ENCODE peak calls at places on chromosomes 7 and 10, in eight cellular contexts. C is HTR-8/SVneo, F is SW480, T is GM12864, V is H9, P is GM13976, Y is NCI-H774, X is GM19239. S is an unnamed sample.

GRCh38 chr10:11403116-11403515 is 208.3 kb downstream of the USP6NL start:
- DNase-seq in F (no peak), Y (no peak), X (no peak), P (no peak), C (no peak), V (no peak), T (no peak), S (no peak)

GRCh38 chr10:103895458-103896186 is 22.4 kb downstream of the STN1 start:
- DNase-seq in Y (no peak), X (no peak), C (no peak), V (no peak), F (peak; percentile 41), P (no peak), T (no peak), S (no peak)

GRCh38 chr7:43879477-43879876 is 10.2 kb upstream of the MRPS24 start:
- DNase-seq in X (no peak), T (no peak), Y (no peak), C (no peak), V (no peak), F (no peak), P (no peak), S (no peak)

GRCh38 chr10:35641430-35642015 is 573 bp downstream of the FZD8 start:
- DNase-seq in T (no peak), Y (no peak), F (peak; percentile 27), V (peak; percentile 32), X (peak; percentile 39), C (peak; percentile 28), P (peak; percentile 59), S (no peak)

GRCh38 chr7:41472427-41473125 is 230.3 kb downstream of the INHBA start:
- DNase-seq in C (no peak), V (no peak), Y (no peak), P (no peak), F (no peak), T (no peak), X (no peak), S (no peak)

GRCh38 chr7:36360244-36360643 is 29.4 kb upstream of the ANLN start:
- DNase-seq in T (no peak), P (no peak), F (no peak), C (no peak), X (no peak), Y (no peak), V (peak; percentile 32), S (no peak)

GRCh38 chr7:157250605-157251228 is 86.1 kb upstream of the DNAJB6 start:
- DNase-seq in X (peak; percentile 25), F (peak; percentile 54), T (peak; percentile 36), C (peak; percentile 53), V (peak; percentile 73), P (peak; percentile 64), Y (peak; percentile 43), S (no peak)

GRCh38 chr10:15775513-15775912 is 55.8 kb upstream of the ITGA8 start:
- DNase-seq in X (no peak), C (no peak), V (no peak), Y (no peak), T (no peak), P (no peak), F (no peak), S (no peak)

GRCh38 chr10:86648706-86649426 is 5.5 kb upstream of the OPN4 start:
- DNase-seq in T (no peak), X (no peak), C (peak; percentile 82), V (no peak), F (no peak), Y (no peak), P (no peak), S (peak; percentile 28)

GRCh38 chr10:77041636-77042258 is 595.9 kb downstream of the KCNMA1 start:
- DNase-seq in P (no peak), C (no peak), Y (no peak), X (no peak), F (no peak), V (no peak), T (no peak), S (no peak)

GRCh38 chr10:88273567-88273966 is 309.6 kb downstream of the RNLS start:
- DNase-seq in T (no peak), X (no peak), P (no peak), V (no peak), C (no peak), Y (no peak), F (no peak), S (no peak)

GRCh38 chr10:35398355-35398754 is 62.0 kb downstream of the CCNY start:
- DNase-seq in T (no peak), F (no peak), C (no peak), P (no peak), V (no peak), X (no peak), Y (no peak), S (no peak)

GRCh38 chr10:112210672-112211071 is 27.1 kb upstream of the GPAM start:
- DNase-seq in Y (no peak), P (no peak), C (no peak), V (no peak), F (no peak), X (no peak), T (no peak), S (no peak)

GRCh38 chr7:116540743-116541142 is 15.9 kb downstream of the CAV1 start:
- DNase-seq in P (no peak), T (no peak), Y (no peak), C (no peak), F (no peak), X (no peak), V (no peak), S (no peak)

GRCh38 chr10:75263806-75264205 is 28.0 kb upstream of the COMTD1 start:
- DNase-seq in Y (no peak), F (no peak), C (no peak), T (no peak), P (no peak), X (no peak), V (no peak), S (no peak)

GRCh38 chr10:89043052-89043451 is 52.5 kb downstream of the FAS start:
- DNase-seq in F (no peak), T (no peak), V (no peak), C (no peak), X (no peak), Y (no peak), P (no peak), S (no peak)

GRCh38 chr7:39458346-39458745 is 107.9 kb upstream of the YAE1 start:
- DNase-seq in Y (no peak), P (no peak), V (no peak), C (no peak), X (no peak), T (no peak), F (no peak), S (no peak)